ENCODE peak calls at places on chromosomes 11 and 22, in nine cellular contexts. W is progenitor cell of endocrine pancreas, Y is B cell, E is AG04450, H is fibroblast of the aortic adventitia, T is omental fat pad, C is lung, P is GM20000, I is mucosa of descending colon. A is an unnamed sample.

GRCh38 chr22:45968751-45969413 is 8.1 kb downstream of the WNT7B start:
- DNase-seq in W (no peak), Y (peak), E (peak), H (peak), T (no peak), C (no peak), P (no peak), I (no peak), A (no peak)

GRCh38 chr11:66408488-66409214 is 12.2 kb upstream of the NPAS4 start:
- DNase-seq in W (peak), Y (peak), E (peak), H (peak), T (peak), C (peak), P (peak), I (peak), A (peak)

GRCh38 chr11:71153005-71153395 is 99.4 kb downstream of the SHANK2 start:
- DNase-seq in W (no peak), Y (no peak), E (no peak), H (peak), T (peak), C (no peak), P (no peak), I (no peak), A (no peak)

GRCh38 chr11:41250408-41250807 is 209.0 kb downstream of the LRRC4C start:
- DNase-seq in W (no peak), Y (no peak), E (no peak), H (no peak), T (no peak), C (no peak), P (no peak), I (no peak), A (no peak)

GRCh38 chr11:10490398-10491232 is 35.6 kb downstream of the AMPD3 start:
- DNase-seq in W (no peak), Y (peak), E (peak), H (peak), T (peak), C (peak), P (no peak), I (no peak), A (no peak)

GRCh38 chr11:107898270-107898669 is 30.0 kb upstream of the RAB39A start:
- DNase-seq in W (no peak), Y (no peak), E (peak), H (peak), T (no peak), C (no peak), P (peak), I (no peak), A (peak)

GRCh38 chr22:31262369-31263133 is 29.7 kb downstream of the PIK3IP1 start:
- DNase-seq in W (no peak), Y (no peak), E (no peak), H (no peak), T (no peak), C (no peak), P (no peak), I (no peak), A (no peak)

GRCh38 chr11:3609416-3610265 is 32.2 kb downstream of the ART5 start:
- DNase-seq in W (no peak), Y (peak), E (no peak), H (peak), T (no peak), C (no peak), P (peak), I (no peak), A (peak)

GRCh38 chr22:41482319-41482935 is 13.5 kb downstream of the ACO2 start:
- DNase-seq in W (no peak), Y (no peak), E (no peak), H (peak), T (no peak), C (no peak), P (peak), I (no peak), A (peak)

GRCh38 chr11:131392528-131393255 is 22.3 kb downstream of the NTM start:
- DNase-seq in W (no peak), Y (no peak), E (no peak), H (no peak), T (no peak), C (no peak), P (no peak), I (no peak), A (peak)
- TF ChIP-seq CTCF in W (no peak), Y (no peak), E (peak), H (no peak), T (no peak), C (no peak), P (no peak), I (no peak), A (no peak)

GRCh38 chr11:32561835-32562234 is 21.8 kb upstream of the EIF3M start:
- DNase-seq in W (no peak), Y (no peak), E (no peak), H (no peak), T (no peak), C (no peak), P (no peak), I (no peak), A (no peak)
- TF ChIP-seq CTCF in W (no peak), Y (no peak), E (no peak), H (no peak), T (no peak), C (no peak), P (no peak), I (no peak), A (no peak)

GRCh38 chr11:94504689-94505293 is 7.5 kb upstream of the C11orf97 start:
- DNase-seq in W (no peak), Y (peak), E (peak), H (peak), T (no peak), C (no peak), P (peak), I (no peak), A (no peak)
- TF ChIP-seq CTCF in W (peak), Y (peak), E (peak), H (peak), T (no peak), C (peak), P (peak), I (peak), A (peak)

GRCh38 chr22:19800306-19800705 is 39.7 kb downstream of the TBX1 start:
- DNase-seq in W (no peak), Y (no peak), E (no peak), H (no peak), T (no peak), C (no peak), P (no peak), I (no peak), A (no peak)

GRCh38 chr22:19801340-19802000 is 40.9 kb downstream of the TBX1 start:
- DNase-seq in W (no peak), Y (no peak), E (no peak), H (peak), T (no peak), C (no peak), P (no peak), I (no peak), A (no peak)

GRCh38 chr22:19802001-19802880 is 41.7 kb downstream of the TBX1 start:
- DNase-seq in W (no peak), Y (no peak), E (no peak), H (no peak), T (no peak), C (no peak), P (no peak), I (peak), A (no peak)

GRCh38 chr22:19799322-19800190 is 39.0 kb downstream of the TBX1 start:
- DNase-seq in W (no peak), Y (no peak), E (peak), H (peak), T (no peak), C (no peak), P (no peak), I (peak), A (no peak)

GRCh38 chr22:19800761-19801244 is 40.2 kb downstream of the TBX1 start:
- DNase-seq in W (no peak), Y (no peak), E (no peak), H (peak), T (no peak), C (no peak), P (no peak), I (no peak), A (no peak)
- TF ChIP-seq CTCF in W (peak), Y (no peak), E (peak), H (peak), T (no peak), C (no peak), P (no peak), I (no peak), A (no peak)

GRCh38 chr11:17353228-17354021 is 1.8 kb downstream of the NCR3LG1 start:
- DNase-seq in W (peak), Y (peak), E (peak), H (peak), T (peak), C (peak), P (peak), I (peak), A (peak)

GRCh38 chr11:17350455-17351170 is 987 bp upstream of the NCR3LG1 start:
- DNase-seq in W (no peak), Y (no peak), E (no peak), H (no peak), T (no peak), C (no peak), P (no peak), I (no peak), A (no peak)

GRCh38 chr11:17352925-17353227 is 1.3 kb downstream of the NCR3LG1 start:
- DNase-seq in W (peak), Y (peak), E (no peak), H (peak), T (no peak), C (peak), P (no peak), I (peak), A (peak)

GRCh38 chr11:17351171-17351509 is 460 bp upstream of the NCR3LG1 start:
- DNase-seq in W (no peak), Y (no peak), E (no peak), H (no peak), T (no peak), C (no peak), P (no peak), I (no peak), A (peak)

DNA sequence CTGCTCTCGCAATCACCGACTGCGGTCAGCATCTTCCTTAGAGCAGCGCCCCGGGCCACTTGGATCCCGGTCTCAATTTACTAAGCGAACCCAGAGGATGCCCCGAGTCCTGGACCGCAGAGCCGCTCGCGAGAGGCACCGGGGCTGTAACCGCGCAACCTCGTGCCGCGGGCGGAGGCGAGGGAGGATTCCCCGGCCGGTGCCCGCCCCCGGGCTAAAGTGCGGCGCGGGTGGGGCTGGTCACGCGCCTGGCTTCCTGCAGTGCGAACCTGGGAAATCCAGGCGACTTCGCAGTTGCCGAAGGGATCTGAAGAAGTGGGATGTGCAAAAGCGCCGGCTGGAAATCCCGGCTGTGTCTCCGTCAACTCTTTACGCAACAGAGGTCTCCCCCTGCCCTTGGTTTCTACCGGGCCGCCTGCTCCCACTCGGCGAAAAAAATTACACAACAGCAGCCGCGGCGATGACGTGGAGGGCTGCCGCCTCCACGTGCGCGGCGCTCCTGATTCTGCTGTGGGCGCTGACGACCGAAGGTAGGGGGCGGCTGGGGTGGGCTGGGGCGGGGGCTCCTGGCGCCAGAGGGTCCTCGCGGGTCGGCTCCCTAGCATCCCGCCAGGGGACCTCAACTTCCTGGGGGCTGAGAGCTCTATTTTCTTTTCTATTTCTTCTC is at the start of gene NCR3LG1:
- DNase-seq in W (no peak), Y (peak), E (peak), H (peak), T (peak), C (peak), P (peak), I (peak), A (peak)
- TF ChIP-seq CTCF in W (no peak), Y (no peak), E (no peak), H (no peak), T (no peak), C (no peak), P (no peak), I (no peak), A (no peak)

DNA sequence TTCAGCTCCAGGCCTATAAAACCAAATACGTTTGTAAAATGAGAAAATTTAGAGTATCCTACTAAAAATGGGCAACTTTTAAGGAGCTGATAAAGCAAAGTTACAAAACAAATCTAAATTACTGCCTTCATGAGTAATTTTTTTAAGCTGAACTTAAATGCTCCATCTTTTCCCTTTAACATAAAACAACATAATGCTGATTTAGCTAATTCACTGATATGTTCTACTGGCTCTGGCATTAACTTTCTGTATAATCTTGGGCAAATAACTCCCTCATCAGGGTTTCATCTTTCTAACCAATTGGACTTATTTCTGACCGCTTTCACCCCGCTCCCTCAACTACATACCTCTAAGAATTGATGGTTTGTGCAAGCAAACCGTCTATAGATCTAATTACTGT is 367 bp downstream of the OR10A3 start:
- DNase-seq in W (no peak), Y (no peak), E (no peak), H (no peak), T (no peak), C (no peak), P (no peak), I (no peak), A (no peak)
- TF ChIP-seq CTCF in W (no peak), Y (no peak), E (no peak), H (no peak), T (no peak), C (no peak), P (no peak), I (no peak), A (no peak)

DNA sequence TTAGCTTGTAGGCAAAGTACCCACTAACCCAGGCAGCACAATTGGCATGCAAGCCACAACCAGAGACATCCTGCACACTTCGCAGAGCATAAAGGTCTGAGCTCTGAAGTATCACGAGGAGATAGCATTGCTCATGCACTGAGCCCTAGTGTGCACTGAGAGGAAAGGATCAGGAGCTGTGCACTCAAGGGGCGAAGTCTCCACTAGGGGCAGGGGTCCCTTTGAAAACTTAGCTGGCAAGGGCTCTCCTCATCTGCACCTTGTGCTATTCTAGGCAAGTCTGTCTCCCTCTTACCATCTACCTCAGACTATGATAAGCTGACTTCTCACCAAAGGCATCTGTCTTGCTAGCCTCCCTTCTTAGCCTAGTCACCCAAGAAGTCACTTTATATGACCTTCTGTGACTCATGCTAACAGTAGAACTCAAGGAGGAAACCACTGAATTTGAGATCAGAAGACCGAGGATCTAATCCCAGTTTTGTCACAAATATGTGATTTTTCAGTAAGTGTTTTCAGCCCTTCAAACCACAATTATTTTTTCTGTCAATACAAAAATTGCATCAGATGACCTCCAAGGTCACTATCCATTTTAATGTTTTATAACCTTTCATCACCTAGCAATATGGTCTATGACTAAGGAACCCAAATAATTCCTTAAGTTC is 1078.0 kb downstream of the NTM start:
- DNase-seq in W (no peak), Y (no peak), E (no peak), H (no peak), T (no peak), C (no peak), P (no peak), I (no peak), A (no peak)
- TF ChIP-seq CTCF in W (peak), Y (no peak), E (peak), H (no peak), T (no peak), C (no peak), P (no peak), I (no peak), A (no peak)

GRCh38 chr22:25350551-25350971 is 131.1 kb downstream of the CRYBB2 start:
- DNase-seq in W (no peak), Y (no peak), E (no peak), H (no peak), T (no peak), C (no peak), P (no peak), I (no peak), A (no peak)
- TF ChIP-seq CTCF in W (no peak), Y (no peak), E (no peak), H (no peak), T (no peak), C (no peak), P (no peak), I (no peak), A (no peak)